ENCODE peak calls at places on chromosomes 12 and 14, in five cellular contexts. R is activated T-cell treated with anti-CD3 and anti-CD28 coated beads, Interleukin-2, amount 50 U/mL, for 72 hours; C is tibial artery; E is left ventricle myocardium inferior; Q is NCI-H1105 treated with DMSO at 0.1 percent for 48 hours. D is an unnamed sample.

GRCh38 chr12:125183187-125184067 is 118.2 kb downstream of the AACS start:
- DNase-seq in C (peak), Q (peak), E (peak), R (peak), D (peak)

GRCh38 chr14:104690266-104690711 is 871 bp downstream of the INF2 start:
- DNase-seq in E (no peak), C (no peak), R (no peak), Q (no peak), D (peak)

GRCh38 chr12:66776974-66777373 is 98.1 kb upstream of the GRIP1 start:
- DNase-seq in C (no peak), R (peak), E (no peak), Q (no peak), D (no peak)

GRCh38 chr14:80965041-80965440 is 9.6 kb downstream of the TSHR start:
- DNase-seq in R (no peak), E (no peak), C (no peak), Q (no peak), D (no peak)

GRCh38 chr14:96062506-96062905 is 23.3 kb downstream of the C14orf132 start:
- DNase-seq in R (no peak), E (no peak), C (peak), Q (no peak), D (no peak)

GRCh38 chr12:47988073-47989022 is 15.9 kb downstream of the COL2A1 start:
- DNase-seq in Q (peak), E (no peak), C (peak), R (no peak), D (no peak)

GRCh38 chr12:11777962-11778361 is 128.5 kb downstream of the ETV6 start:
- DNase-seq in E (no peak), C (no peak), R (no peak), Q (no peak), D (no peak)

GRCh38 chr12:101698782-101699347 is 1.4 kb downstream of the CHPT1 start:
- DNase-seq in C (no peak), E (no peak), Q (no peak), R (peak), D (no peak)

GRCh38 chr12:54357802-54358619 is 6.3 kb downstream of the GPR84 start:
- DNase-seq in R (peak), E (no peak), C (no peak), Q (peak), D (no peak)

GRCh38 chr12:48775991-48776649 is 12.8 kb downstream of the ADCY6 start:
- DNase-seq in E (no peak), Q (no peak), C (no peak), R (no peak), D (no peak)